ENCODE peak calls at places on chromosomes 16 and 17, in eight cellular contexts. G is RWPE1, L is fibroblast of the aortic adventitia, X is cardiac fibroblast, V is fibroblast of pulmonary artery, P is mesothelial cell of epicardium, Q is AG10803, D is BJ. Z is an unnamed sample.

GRCh38 chr17:82528484-82529265 is 9.1 kb downstream of the FOXK2 start:
- DNase-seq in G (peak), L (no peak), X (peak), V (peak), P (no peak), Q (peak), D (no peak), Z (no peak)

GRCh38 chr16:3458278-3458851 is 14.9 kb downstream of the NAA60 start:
- DNase-seq in G (peak), L (peak), X (peak), V (peak), P (no peak), Q (peak), D (no peak), Z (no peak)

GRCh38 chr16:22216191-22216831 is 10.2 kb downstream of the EEF2K start:
- DNase-seq in G (no peak), L (peak), X (peak), V (peak), P (no peak), Q (peak), D (no peak), Z (no peak)

GRCh38 chr17:81445642-81446500 is 50.6 kb downstream of the BAHCC1 start:
- DNase-seq in G (no peak), L (no peak), X (no peak), V (no peak), P (no peak), Q (no peak), D (no peak), Z (no peak)

GRCh38 chr16:23146877-23147601 is 2.2 kb downstream of the USP31 start:
- DNase-seq in G (no peak), L (no peak), X (no peak), V (no peak), P (no peak), Q (no peak), D (no peak), Z (no peak)

GRCh38 chr17:50027639-50028206 is 28.2 kb upstream of the ITGA3 start:
- DNase-seq in G (peak), L (peak), X (peak), V (peak), P (no peak), Q (peak), D (peak), Z (no peak)

GRCh38 chr16:86355114-86355513 is 155.2 kb upstream of the FOXF1 start:
- DNase-seq in G (no peak), L (peak), X (no peak), V (no peak), P (no peak), Q (peak), D (no peak), Z (no peak)

GRCh38 chr16:23509763-23510153 is 536 bp downstream of the GGA2 start:
- DNase-seq in G (peak), L (peak), X (peak), V (peak), P (no peak), Q (peak), D (no peak), Z (peak)

GRCh38 chr17:1908699-1909309 is 79.0 kb downstream of the RPA1 start:
- DNase-seq in G (peak), L (peak), X (peak), V (peak), P (no peak), Q (peak), D (peak), Z (no peak)

GRCh38 chr16:20849587-20850390 is 43.5 kb downstream of the REXO5 start:
- DNase-seq in G (peak), L (peak), X (peak), V (peak), P (peak), Q (peak), D (no peak), Z (no peak)

GRCh38 chr16:16988963-16989362 is 481.8 kb downstream of the XYLT1 start:
- DNase-seq in G (no peak), L (no peak), X (no peak), V (no peak), P (no peak), Q (no peak), D (no peak), Z (no peak)

GRCh38 chr16:74724820-74725549 is 24.3 kb upstream of the MLKL start:
- DNase-seq in G (peak), L (peak), X (peak), V (peak), P (no peak), Q (no peak), D (peak), Z (no peak)

GRCh38 chr16:65480276-65480675 is 358.4 kb upstream of the CDH11 start:
- DNase-seq in G (no peak), L (no peak), X (no peak), V (no peak), P (no peak), Q (no peak), D (no peak), Z (no peak)

GRCh38 chr17:63694229-63694973 is 5.5 kb downstream of the LIMD2 start:
- DNase-seq in G (no peak), L (no peak), X (no peak), V (no peak), P (no peak), Q (no peak), D (no peak), Z (peak)

GRCh38 chr17:29929006-29929543 is 953 bp downstream of the SSH2 start:
- DNase-seq in G (peak), L (peak), X (no peak), V (peak), P (no peak), Q (no peak), D (no peak), Z (no peak)

GRCh38 chr17:49104511-49105074 is 28.0 kb upstream of the B4GALNT2 start:
- DNase-seq in G (no peak), L (no peak), X (no peak), V (no peak), P (no peak), Q (peak), D (peak), Z (no peak)

GRCh38 chr16:68371706-68372380 is 61.0 kb downstream of the PRMT7 start:
- DNase-seq in G (no peak), L (no peak), X (no peak), V (no peak), P (no peak), Q (no peak), D (no peak), Z (no peak)

GRCh38 chr16:49592507-49593422 is 219.2 kb downstream of the C16orf78 start:
- DNase-seq in G (peak), L (peak), X (peak), V (peak), P (no peak), Q (peak), D (no peak), Z (no peak)

GRCh38 chr17:78307887-78308633 is 51.8 kb downstream of the SOCS3 start:
- DNase-seq in G (no peak), L (no peak), X (no peak), V (no peak), P (no peak), Q (no peak), D (no peak), Z (no peak)

GRCh38 chr17:80030730-80031410 is 4.8 kb downstream of the TBC1D16 start:
- DNase-seq in G (no peak), L (no peak), X (no peak), V (no peak), P (no peak), Q (no peak), D (no peak), Z (peak)

GRCh38 chr16:9820481-9821246 is 361.6 kb downstream of the GRIN2A start:
- DNase-seq in G (no peak), L (no peak), X (no peak), V (no peak), P (no peak), Q (no peak), D (no peak), Z (no peak)

GRCh38 chr16:50265260-50265659 is 1.1 kb upstream of the ADCY7 start:
- DNase-seq in G (no peak), L (no peak), X (no peak), V (no peak), P (no peak), Q (no peak), D (no peak), Z (no peak)

GRCh38 chr16:11136600-11136999 is 119.4 kb downstream of the SOCS1 start:
- DNase-seq in G (no peak), L (peak), X (peak), V (peak), P (no peak), Q (peak), D (no peak), Z (no peak)

GRCh38 chr16:19305443-19305842 is 19.9 kb downstream of the CLEC19A start:
- DNase-seq in G (no peak), L (no peak), X (no peak), V (no peak), P (no peak), Q (no peak), D (no peak), Z (no peak)

GRCh38 chr16:56911771-56912541 is 20.0 kb upstream of the HERPUD1 start:
- DNase-seq in G (no peak), L (peak), X (peak), V (peak), P (no peak), Q (peak), D (no peak), Z (no peak)

GRCh38 chr16:12319464-12320030 is 343.0 kb downstream of the SNX29 start:
- DNase-seq in G (no peak), L (no peak), X (no peak), V (no peak), P (no peak), Q (no peak), D (no peak), Z (no peak)

GRCh38 chr17:77423589-77424451 is 283.1 kb downstream of the SEC14L1 start:
- DNase-seq in G (peak), L (peak), X (peak), V (peak), P (no peak), Q (peak), D (peak), Z (no peak)

GRCh38 chr16:85557976-85558589 is 55.0 kb upstream of the GSE1 start:
- DNase-seq in G (peak), L (no peak), X (no peak), V (no peak), P (no peak), Q (no peak), D (no peak), Z (no peak)

DNA sequence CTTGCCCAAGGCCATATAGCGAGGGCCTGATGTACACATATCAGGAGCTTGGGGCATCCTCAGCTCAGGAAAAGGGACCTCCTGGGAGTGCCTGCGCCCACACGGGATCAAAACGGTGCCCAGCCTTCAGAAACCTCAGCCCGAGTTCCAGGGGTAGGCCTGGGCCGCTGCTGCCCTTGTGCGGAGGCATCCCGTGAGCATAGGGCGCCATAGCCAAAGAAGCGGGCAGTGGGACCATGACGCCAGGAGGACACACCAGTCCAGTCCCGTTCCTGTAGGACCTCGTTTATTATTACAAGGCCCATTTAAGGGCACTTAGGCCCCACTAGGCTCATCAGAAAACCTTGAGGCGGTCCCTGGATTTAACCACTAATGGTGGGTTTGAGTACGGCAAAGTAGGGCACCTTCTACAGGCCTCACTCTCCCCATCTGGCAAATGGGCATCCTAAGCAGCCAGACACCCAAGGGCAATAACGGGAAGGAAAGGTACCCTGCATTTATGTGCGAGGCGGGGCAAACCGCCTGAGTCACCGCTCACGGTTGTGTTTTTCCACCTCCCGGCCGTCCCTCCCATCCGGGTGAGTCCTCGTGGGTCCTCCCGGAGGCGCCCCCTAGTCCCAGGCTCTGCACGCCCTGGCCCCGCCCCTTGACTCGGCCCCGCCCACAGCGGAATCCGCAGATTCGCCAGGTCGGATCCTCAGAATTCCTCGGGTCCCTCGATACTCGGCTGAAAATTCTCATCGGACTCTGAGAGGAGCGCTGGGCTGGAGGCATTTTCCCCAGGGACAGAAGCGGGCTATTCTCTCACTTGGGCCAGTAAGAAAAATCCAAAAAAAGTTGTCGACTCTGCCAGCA is 726 bp upstream of the SETD1A start:
- DNase-seq in G (peak), L (peak), X (peak), V (peak), P (peak), Q (peak), D (no peak), Z (no peak)
- TF ChIP-seq CTCF in G (no peak), L (peak), X (peak), V (peak), P (no peak), Q (peak), D (peak), Z (peak)

GRCh38 chr17:44363613-44364159 is at the start of gene FAM171A2:
- DNase-seq in G (peak), L (peak), X (peak), V (peak), P (peak), Q (peak), D (no peak), Z (peak)
- TF ChIP-seq CTCF in G (peak), L (peak), X (peak), V (peak), P (peak), Q (peak), D (peak), Z (peak)

GRCh38 chr16:82999711-83000110 is 372.9 kb downstream of the CDH13 start:
- DNase-seq in G (no peak), L (no peak), X (no peak), V (no peak), P (no peak), Q (no peak), D (no peak), Z (no peak)

GRCh38 chr16:83004868-83005652 is 378.3 kb downstream of the CDH13 start:
- DNase-seq in G (no peak), L (no peak), X (no peak), V (no peak), P (no peak), Q (no peak), D (no peak), Z (no peak)

GRCh38 chr16:83011101-83011720 is 384.4 kb downstream of the CDH13 start:
- DNase-seq in G (no peak), L (no peak), X (no peak), V (no peak), P (no peak), Q (no peak), D (no peak), Z (no peak)

GRCh38 chr16:83002351-83003334 is 375.9 kb downstream of the CDH13 start:
- DNase-seq in G (no peak), L (peak), X (peak), V (peak), P (no peak), Q (peak), D (no peak), Z (no peak)

GRCh38 chr16:83005653-83006160 is 378.9 kb downstream of the CDH13 start:
- DNase-seq in G (no peak), L (peak), X (peak), V (peak), P (no peak), Q (no peak), D (no peak), Z (no peak)
- TF ChIP-seq CTCF in G (no peak), L (no peak), X (no peak), V (no peak), P (no peak), Q (no peak), D (no peak), Z (no peak)

DNA sequence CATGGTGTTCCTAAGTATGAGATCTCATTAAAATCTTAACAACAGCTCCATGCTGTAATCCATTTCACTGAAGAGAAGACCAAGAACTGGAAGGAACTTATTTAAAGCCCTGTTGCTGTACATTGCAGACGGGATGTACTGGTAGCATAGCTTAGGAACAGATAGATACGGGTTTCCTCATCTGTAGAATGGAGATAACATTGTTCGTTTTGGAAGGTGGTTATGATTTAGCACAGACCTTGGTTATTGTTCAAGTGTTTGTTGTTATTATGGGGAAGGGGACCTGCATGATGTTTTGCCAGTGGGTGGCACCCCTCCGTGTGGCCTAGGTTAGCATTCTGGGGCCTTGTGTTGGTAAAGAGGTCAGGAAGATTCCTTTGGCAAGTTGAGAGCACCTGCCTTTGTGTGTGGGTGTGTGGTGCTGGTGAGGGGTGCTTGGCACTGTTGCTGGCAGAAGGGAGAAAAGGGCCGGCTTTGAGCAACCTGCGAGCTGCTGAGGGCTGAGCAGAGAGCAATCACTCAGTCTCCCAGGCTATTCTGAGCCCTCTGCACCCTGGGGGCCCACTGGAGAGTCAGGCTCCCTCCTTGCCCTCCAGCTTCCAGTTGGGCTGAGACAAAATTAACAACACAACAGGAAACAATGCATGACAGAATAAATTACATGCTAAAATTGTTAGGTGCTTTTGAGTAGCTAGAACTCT is 2.3 kb downstream of the TAOK2 start:
- DNase-seq in G (no peak), L (peak), X (no peak), V (peak), P (no peak), Q (no peak), D (no peak), Z (peak)
- TF ChIP-seq CTCF in G (no peak), L (no peak), X (no peak), V (no peak), P (no peak), Q (no peak), D (no peak), Z (no peak)

GRCh38 chr17:27203241-27203640 is 90.7 kb upstream of the WSB1 start:
- DNase-seq in G (no peak), L (no peak), X (no peak), V (no peak), P (no peak), Q (no peak), D (no peak), Z (no peak)

GRCh38 chr17:27207073-27207511 is 86.8 kb upstream of the WSB1 start:
- DNase-seq in G (peak), L (peak), X (peak), V (peak), P (no peak), Q (peak), D (peak), Z (no peak)

GRCh38 chr17:27209316-27209715 is 84.6 kb upstream of the WSB1 start:
- DNase-seq in G (no peak), L (no peak), X (no peak), V (no peak), P (no peak), Q (no peak), D (no peak), Z (no peak)

GRCh38 chr17:27200476-27200875 is 93.4 kb upstream of the WSB1 start:
- DNase-seq in G (no peak), L (no peak), X (no peak), V (no peak), P (no peak), Q (no peak), D (no peak), Z (no peak)

GRCh38 chr17:27206447-27206846 is 87.5 kb upstream of the WSB1 start:
- DNase-seq in G (no peak), L (no peak), X (peak), V (no peak), P (no peak), Q (no peak), D (no peak), Z (no peak)
- TF ChIP-seq CTCF in G (no peak), L (no peak), X (peak), V (peak), P (no peak), Q (peak), D (peak), Z (peak)